ENCODE peak calls at places on chromosomes 12 and 14, in eight cellular contexts. V is IMR-90, P is fibroblast of lung, O is ovary, I is stomach, Q is OCI-LY7, E is SK-N-SH, C is GM23338. Z is an unnamed sample. For H3K4me1, the result is how much of the 10 kb centered on the place peaks cover.

GRCh38 chr12:96210376-96211055 is 16.3 kb downstream of the ELK3 start:
- DNase-seq in V (no peak), O (no peak), Q (no peak), I (no peak), P (no peak), C (no peak), E (no peak), Z (no peak)

GRCh38 chr14:51703787-51704186 is 52.1 kb downstream of the FRMD6 start:
- DNase-seq in O (no peak), P (no peak), V (no peak), I (no peak), C (no peak), Q (no peak), E (no peak), Z (no peak)

GRCh38 chr12:111777345-111778045 is 10.8 kb downstream of the ALDH2 start:
- DNase-seq in P (no peak), I (peak), O (no peak), C (no peak), Q (no peak), V (no peak), E (no peak), Z (peak)

GRCh38 chr12:47111392-47111778 is 31.6 kb upstream of the AMIGO2 start:
- DNase-seq in I (no peak), Q (no peak), O (no peak), P (no peak), C (no peak), E (no peak), V (no peak), Z (no peak)

GRCh38 chr12:49783917-49784676 is 42.7 kb downstream of the TMBIM6 start:
- DNase-seq in C (no peak), Q (no peak), V (peak), O (no peak), E (no peak), P (peak), I (no peak), Z (no peak)

GRCh38 chr12:111033281-111034147 is 113.1 kb upstream of the MYL2 start:
- DNase-seq in Q (no peak), V (no peak), E (peak), I (no peak), O (no peak), C (peak), P (no peak), Z (no peak)

GRCh38 chr12:80241576-80242273 is 142.4 kb downstream of the OTOGL start:
- DNase-seq in C (no peak), O (no peak), P (peak), E (no peak), V (peak), I (no peak), Q (no peak), Z (no peak)

GRCh38 chr12:69649529-69649928 is 38.8 kb upstream of the LRRC10 start:
- DNase-seq in C (no peak), I (no peak), V (no peak), Q (no peak), P (no peak), O (no peak), E (no peak), Z (no peak)

GRCh38 chr12:124804011-124804621 is 59.5 kb downstream of the SCARB1 start:
- DNase-seq in O (peak), I (peak), P (peak), Q (no peak), E (peak), V (peak), C (peak), Z (peak)

GRCh38 chr12:4417471-4417870 is 28.1 kb downstream of the FGF6 start:
- DNase-seq in E (peak), V (no peak), P (no peak), C (peak), Q (no peak), I (no peak), O (no peak), Z (no peak)

GRCh38 chr14:35818346-35819115 is 7.6 kb upstream of the BRMS1L start:
- DNase-seq in V (peak), O (no peak), E (peak), P (peak), Q (peak), C (peak), I (no peak), Z (no peak)

GRCh38 chr12:94697631-94698030 is 47.3 kb upstream of the TMCC3 start:
- DNase-seq in Q (no peak), O (no peak), V (no peak), P (no peak), I (no peak), E (no peak), C (no peak), Z (no peak)

GRCh38 chr12:27305673-27306504 is 26.7 kb upstream of the BMAL2 start:
- DNase-seq in Q (peak), I (no peak), P (peak), C (peak), V (peak), E (peak), O (no peak), Z (no peak)

GRCh38 chr12:48758737-48759136 is 30.2 kb downstream of the ADCY6 start:
- DNase-seq in E (no peak), I (no peak), C (no peak), V (no peak), O (no peak), P (no peak), Q (no peak), Z (no peak)

GRCh38 chr12:103965590-103966407 is at the start of gene TDG:
- DNase-seq in O (peak), I (peak), V (peak), Q (peak), E (peak), P (peak), C (peak), Z (peak)

GRCh38 chr14:104975481-104976197 is 2.5 kb downstream of the AHNAK2 start:
- DNase-seq in C (peak), P (no peak), I (no peak), Q (peak), O (peak), E (peak), V (no peak), Z (peak)

GRCh38 chr12:118357327-118358007 is 15.2 kb downstream of the TAOK3 start:
- DNase-seq in C (no peak), V (peak), I (no peak), Q (peak), E (peak), P (peak), O (no peak), Z (no peak)

GRCh38 chr14:91515979-91516378 is 5.9 kb upstream of the PPP4R3A start:
- DNase-seq in Q (no peak), P (no peak), E (no peak), C (no peak), O (no peak), I (no peak), V (no peak), Z (no peak)
- TF ChIP-seq CTCF in Q (no peak), P (no peak), E (no peak), C (no peak), O (no peak), I (no peak), V (no peak), Z (no peak)

GRCh38 chr12:52927964-52928363 is 21.0 kb upstream of the KRT18 start:
- DNase-seq in C (no peak), V (no peak), P (no peak), I (no peak), O (no peak), Q (no peak), E (no peak), Z (no peak)

GRCh38 chr12:52926596-52927241 is 21.8 kb upstream of the KRT8 start:
- DNase-seq in O (no peak), P (no peak), E (no peak), C (no peak), V (no peak), I (no peak), Q (no peak), Z (no peak)

GRCh38 chr12:52929538-52929937 is 19.4 kb upstream of the KRT18 start:
- DNase-seq in I (no peak), E (no peak), V (no peak), C (no peak), Q (no peak), O (no peak), P (no peak), Z (no peak)

GRCh38 chr12:52924764-52925716 is 20.2 kb upstream of the KRT8 start:
- DNase-seq in E (no peak), O (no peak), V (peak), I (no peak), Q (no peak), P (peak), C (no peak), Z (no peak)

DNA sequence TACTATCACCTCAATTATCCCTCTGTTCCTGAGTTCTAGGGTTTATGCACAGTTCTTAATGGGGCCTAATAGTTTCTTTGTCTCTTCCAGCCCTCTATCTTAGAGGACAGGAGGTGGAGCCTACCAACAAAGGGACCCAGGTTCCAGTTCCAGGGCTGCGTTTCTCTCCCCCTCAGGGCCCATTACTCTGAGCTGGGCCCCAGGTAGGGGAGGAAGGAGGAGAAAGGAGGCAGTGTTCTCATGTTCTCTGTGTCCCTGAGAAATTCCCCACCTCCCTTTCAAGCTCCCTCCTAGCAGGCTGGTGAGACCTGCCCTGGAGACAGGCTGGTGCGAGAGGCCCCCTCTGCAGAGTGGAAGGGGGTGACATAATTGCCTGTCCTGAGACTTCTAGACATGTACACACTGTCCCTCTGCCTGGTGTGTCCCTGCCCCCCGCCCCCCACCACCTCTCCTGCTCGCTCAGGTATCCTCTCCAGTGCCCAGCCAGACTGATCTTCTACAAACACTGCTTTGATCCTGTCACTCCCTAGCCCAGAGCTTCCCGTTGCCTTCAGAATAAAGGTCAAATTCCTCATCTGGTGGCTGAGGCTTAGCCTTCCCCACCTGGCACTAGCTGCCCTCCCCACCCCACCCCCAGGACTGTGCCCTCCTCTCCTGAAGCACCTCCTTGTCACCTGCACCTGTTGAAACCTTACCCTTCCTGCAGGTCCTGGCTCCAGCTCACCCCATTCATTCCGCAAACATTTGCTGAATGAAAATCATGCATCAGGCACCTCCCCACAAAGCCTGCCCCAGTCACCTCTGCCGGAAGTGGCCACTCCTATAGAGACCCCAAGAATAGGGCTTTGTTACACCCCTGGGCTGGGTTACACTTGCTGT is 21.1 kb upstream of the KRT8 start:
- DNase-seq in V (no peak), C (peak), O (no peak), Q (no peak), P (no peak), I (peak), E (no peak), Z (peak)
- H3K27ac ChIP-seq in V (peak), C (peak), O (no peak), Q (no peak), P (peak), I (peak), E (peak), Z (peak)

GRCh38 chr14:68634346-68634745 is 158.5 kb downstream of the ZFP36L1 start:
- DNase-seq in C (no peak), Q (no peak), I (no peak), V (no peak), O (no peak), P (no peak), E (no peak), Z (no peak)
- H3K4me1 ChIP-seq in C (under half), Q (under half), I (half or more), V (under half), O (under half), P (under half), E (under half), Z (under half)

DNA sequence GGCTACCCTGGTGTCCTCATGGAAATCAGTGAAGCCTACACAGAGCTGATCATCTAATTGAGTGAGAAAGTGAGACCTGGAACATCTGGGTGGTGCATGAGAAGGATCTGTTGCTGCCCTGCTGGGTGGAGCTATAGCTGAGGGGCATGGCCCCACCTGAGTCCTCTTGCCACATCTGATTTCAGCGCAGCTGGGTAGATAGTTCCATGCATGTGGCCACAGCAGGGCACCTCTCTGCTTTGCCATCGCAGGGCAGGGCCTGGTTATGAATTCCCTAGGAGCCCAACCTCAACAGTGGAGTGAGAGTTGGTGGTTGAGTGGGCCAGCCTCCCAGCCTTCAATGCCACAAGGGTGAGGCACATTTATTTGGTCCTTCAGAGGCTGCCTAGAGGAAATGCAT is 407.8 kb downstream of the BCL11B start:
- DNase-seq in V (no peak), P (no peak), O (no peak), C (no peak), E (no peak), I (no peak), Q (no peak), Z (no peak)
- TF ChIP-seq CTCF in V (no peak), P (no peak), O (no peak), C (no peak), E (no peak), I (no peak), Q (no peak), Z (no peak)

DNA sequence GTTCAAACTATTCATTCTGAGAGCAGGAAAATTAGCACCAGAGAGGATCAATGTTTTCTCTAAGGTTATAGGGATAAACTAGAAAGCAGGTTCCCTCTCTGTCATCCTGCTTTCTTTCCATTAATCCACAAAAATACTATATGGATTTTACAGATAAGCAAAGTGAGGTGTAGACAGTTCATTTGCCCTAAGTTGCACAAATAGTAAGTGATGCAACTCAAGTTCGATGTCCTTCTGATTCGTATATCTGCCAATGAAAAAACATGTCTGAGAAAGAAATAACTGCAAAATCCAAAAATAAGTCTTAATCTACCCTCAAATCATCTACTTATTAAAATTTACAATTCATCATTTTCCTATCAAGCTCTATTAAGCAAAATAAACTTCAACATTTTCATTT is 254.6 kb upstream of the USP15 start:
- DNase-seq in E (no peak), I (no peak), Q (no peak), C (no peak), O (no peak), P (no peak), V (no peak), Z (no peak)
- H3K27ac ChIP-seq in E (no peak), I (no peak), Q (no peak), C (no peak), O (no peak), P (no peak), V (no peak), Z (no peak)

DNA sequence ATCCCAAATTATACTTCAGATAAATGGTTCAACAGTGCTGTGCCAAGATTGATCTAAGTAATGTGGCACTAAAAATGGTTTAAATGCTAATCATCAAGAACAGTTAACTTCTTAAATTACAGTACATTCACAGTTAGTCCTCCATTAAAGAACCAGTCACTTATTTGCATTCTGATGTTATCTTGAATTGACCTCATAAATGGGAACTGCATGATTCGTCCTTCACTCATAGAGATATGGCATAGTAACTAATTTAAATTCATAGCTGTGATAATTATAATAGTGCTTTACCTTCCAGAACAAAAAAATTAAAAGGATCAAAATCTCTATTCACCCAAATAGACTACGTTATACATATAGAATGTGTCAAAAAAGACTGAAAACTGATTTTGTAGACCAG is 61.1 kb downstream of the COCH start:
- DNase-seq in E (no peak), C (no peak), P (peak), Q (no peak), I (no peak), O (no peak), V (no peak), Z (no peak)
- H3K4me1 ChIP-seq in E (under half), C (under half), P (under half), Q (under half), I (under half), O (under half), V (under half), Z (under half)

GRCh38 chr14:24279301-24280186 is 8.1 kb upstream of the RABGGTA start:
- DNase-seq in Q (peak), P (no peak), O (no peak), E (peak), C (no peak), V (no peak), I (no peak), Z (no peak)
- TF ChIP-seq CTCF in Q (peak), P (no peak), O (no peak), E (peak), C (peak), V (peak), I (no peak), Z (peak)